ENCODE peak calls at places on chromosomes 3 and 15, in five cellular contexts. One of them, this sample, is unnamed.

GRCh38 chr3:190614466-190615384 is 100.8 kb downstream of the IL1RAP start:
- DNase-seq in H9: no peak
- DNase-seq in neuronal stem cell: no peak
- DNase-seq in mesendoderm: no peak
- DNase-seq in H1: no peak
- DNase-seq in this sample: peak; percentile 18

GRCh38 chr3:144762091-144762490 is 790.5 kb downstream of the DIPK2A start:
- DNase-seq in H9: no peak
- DNase-seq in neuronal stem cell: no peak
- DNase-seq in mesendoderm: no peak
- DNase-seq in H1: no peak
- DNase-seq in this sample: no peak

GRCh38 chr15:42273900-42274692 is 863 bp upstream of the TMEM87A start:
- DNase-seq in H9: peak; percentile 34
- DNase-seq in neuronal stem cell: no peak
- DNase-seq in mesendoderm: no peak
- DNase-seq in H1: no peak
- DNase-seq in this sample: peak; percentile 67

GRCh38 chr3:99515-99914 is 97.0 kb upstream of the CHL1 start:
- DNase-seq in H9: no peak
- DNase-seq in neuronal stem cell: no peak
- DNase-seq in mesendoderm: no peak
- DNase-seq in H1: no peak
- DNase-seq in this sample: no peak

GRCh38 chr3:120332646-120333045 is 16.5 kb downstream of the LRRC58 start:
- DNase-seq in H9: no peak
- DNase-seq in neuronal stem cell: no peak
- DNase-seq in mesendoderm: no peak
- DNase-seq in H1: no peak
- DNase-seq in this sample: no peak

GRCh38 chr3:9248232-9249191 is 934 bp downstream of the SRGAP3 start:
- DNase-seq in H9: peak; percentile 27
- DNase-seq in neuronal stem cell: no peak
- DNase-seq in mesendoderm: peak; percentile 43
- DNase-seq in H1: no peak
- DNase-seq in this sample: no peak

GRCh38 chr15:77592768-77593167 is 39.9 kb downstream of the LINGO1 start:
- DNase-seq in H9: no peak
- DNase-seq in neuronal stem cell: no peak
- DNase-seq in mesendoderm: no peak
- DNase-seq in H1: no peak
- DNase-seq in this sample: no peak

GRCh38 chr3:20648921-20649381 is 462.9 kb upstream of the SGO1 start:
- DNase-seq in H9: no peak
- DNase-seq in neuronal stem cell: no peak
- DNase-seq in mesendoderm: no peak
- DNase-seq in H1: no peak
- DNase-seq in this sample: peak; percentile 33

GRCh38 chr15:45662375-45662774 is 27.5 kb downstream of the SQOR start:
- DNase-seq in H9: peak; percentile 58
- DNase-seq in neuronal stem cell: no peak
- DNase-seq in mesendoderm: peak; percentile 54
- DNase-seq in H1: no peak
- DNase-seq in this sample: no peak

GRCh38 chr15:83285284-83285978 is 967 bp upstream of the BNC1 start:
- DNase-seq in H9: peak; percentile 42
- DNase-seq in neuronal stem cell: no peak
- DNase-seq in mesendoderm: peak; percentile 21
- DNase-seq in H1: no peak
- DNase-seq in this sample: no peak

GRCh38 chr15:67761343-67761742 is 64.0 kb upstream of the SKOR1 start:
- DNase-seq in H9: no peak
- DNase-seq in neuronal stem cell: no peak
- DNase-seq in mesendoderm: no peak
- DNase-seq in H1: no peak
- DNase-seq in this sample: no peak

GRCh38 chr3:10974746-10975375 is 17.7 kb upstream of the SLC6A1 start:
- DNase-seq in H9: no peak
- DNase-seq in neuronal stem cell: no peak
- DNase-seq in mesendoderm: no peak
- DNase-seq in H1: no peak
- DNase-seq in this sample: no peak
- H3K79me1 ChIP-seq in H9: no peaks in the 10 kb centered on the region
- H3K79me1 ChIP-seq in neuronal stem cell: no peaks in the 10 kb centered on the region
- H3K79me1 ChIP-seq in mesendoderm: no peaks in the 10 kb centered on the region
- H3K79me1 ChIP-seq in H1: no peaks in the 10 kb centered on the region
- H3K79me1 ChIP-seq in this sample: no peaks in the 10 kb centered on the region

GRCh38 chr15:64905941-64906340 is 5.8 kb upstream of the ANKDD1A start:
- DNase-seq in H9: no peak
- DNase-seq in neuronal stem cell: no peak
- DNase-seq in mesendoderm: no peak
- DNase-seq in H1: no peak
- DNase-seq in this sample: no peak

GRCh38 chr15:64906402-64906801 is 5.3 kb upstream of the ANKDD1A start:
- DNase-seq in H9: no peak
- DNase-seq in neuronal stem cell: no peak
- DNase-seq in mesendoderm: no peak
- DNase-seq in H1: no peak
- DNase-seq in this sample: no peak

GRCh38 chr15:64904189-64904588 is 7.5 kb upstream of the ANKDD1A start:
- DNase-seq in H9: no peak
- DNase-seq in neuronal stem cell: no peak
- DNase-seq in mesendoderm: no peak
- DNase-seq in H1: no peak
- DNase-seq in this sample: no peak

GRCh38 chr15:64903331-64903950 is 8.3 kb upstream of the ANKDD1A start:
- DNase-seq in H9: no peak
- DNase-seq in neuronal stem cell: no peak
- DNase-seq in mesendoderm: no peak
- DNase-seq in H1: no peak
- DNase-seq in this sample: no peak

DNA sequence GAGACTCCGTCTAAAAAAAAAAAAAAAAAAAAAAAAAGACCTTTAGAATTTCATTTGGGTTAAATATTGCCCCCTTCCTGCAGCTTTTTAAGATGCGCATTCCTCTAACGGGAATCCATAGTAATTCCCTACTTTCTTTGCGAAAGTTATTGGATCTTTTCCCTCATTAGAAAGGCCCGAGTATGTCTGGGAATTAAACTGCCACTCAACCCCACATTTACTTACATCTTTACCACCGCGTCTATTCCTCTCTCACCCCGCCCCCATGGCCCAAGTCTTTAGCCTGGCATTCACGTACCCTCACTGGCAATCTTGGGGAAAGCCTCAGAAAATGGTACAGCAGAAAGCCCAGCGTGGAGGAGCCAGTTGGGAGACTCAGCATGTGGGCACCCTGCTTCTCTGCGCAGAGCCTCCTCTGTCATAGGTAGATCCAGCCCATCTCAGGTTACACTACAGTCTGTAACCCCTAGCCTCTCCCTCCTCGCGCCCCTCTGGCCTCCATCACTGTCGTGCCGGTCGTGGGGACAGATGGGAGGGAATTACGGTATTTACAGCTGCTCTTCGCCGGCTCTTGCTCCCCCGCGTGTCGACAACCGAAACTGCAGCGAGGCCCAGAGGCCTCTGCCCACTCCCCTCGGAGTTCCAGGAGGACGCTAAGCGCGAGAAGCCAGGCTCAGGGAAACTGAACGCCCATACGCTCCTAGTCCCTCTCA is 6.4 kb upstream of the ANKDD1A start:
- DNase-seq in H9: peak; percentile 98
- DNase-seq in neuronal stem cell: peak; percentile 67
- DNase-seq in mesendoderm: peak; percentile 99
- DNase-seq in H1: peak; percentile 93
- DNase-seq in this sample: peak; percentile 60
- H3K79me1 ChIP-seq in H9: no peaks in the 10 kb centered on the region
- H3K79me1 ChIP-seq in neuronal stem cell: no peaks in the 10 kb centered on the region
- H3K79me1 ChIP-seq in mesendoderm: no peaks in the 10 kb centered on the region
- H3K79me1 ChIP-seq in H1: no peaks in the 10 kb centered on the region
- H3K79me1 ChIP-seq in this sample: peaks cover 5% of the 10 kb centered on the region

DNA sequence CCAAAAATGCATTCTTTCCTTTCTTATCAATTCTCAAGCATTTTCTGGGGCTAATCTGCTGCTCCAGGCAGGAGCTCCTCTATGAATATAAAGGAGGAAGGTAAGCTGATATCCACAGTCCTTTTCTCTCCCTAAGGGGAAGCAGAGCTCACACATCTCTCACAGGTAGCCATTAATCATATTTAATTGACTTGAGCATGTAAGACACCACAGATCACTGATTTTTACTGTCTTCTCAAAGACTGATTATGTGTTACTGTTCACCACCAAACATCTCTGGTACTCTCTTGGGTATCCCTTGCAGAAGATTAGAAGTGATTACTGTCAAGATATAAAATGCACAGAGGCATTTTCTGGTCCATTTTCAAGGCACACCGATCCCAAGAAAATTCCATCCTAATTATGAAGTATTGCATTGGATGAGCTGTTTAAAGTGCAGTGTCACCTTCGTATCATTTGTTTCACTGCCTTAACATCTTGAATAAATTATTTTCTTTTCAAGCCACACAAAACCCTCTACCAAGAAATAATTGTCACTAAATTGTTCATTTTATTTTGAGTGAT is 100.7 kb downstream of the ARPP21 start:
- DNase-seq in H9: no peak
- DNase-seq in neuronal stem cell: no peak
- DNase-seq in mesendoderm: peak; percentile 60
- DNase-seq in H1: no peak
- DNase-seq in this sample: no peak
- H3K79me1 ChIP-seq in H9: no peaks in the 10 kb centered on the region
- H3K79me1 ChIP-seq in neuronal stem cell: no peaks in the 10 kb centered on the region
- H3K79me1 ChIP-seq in mesendoderm: no peaks in the 10 kb centered on the region
- H3K79me1 ChIP-seq in H1: no peaks in the 10 kb centered on the region
- H3K79me1 ChIP-seq in this sample: no peaks in the 10 kb centered on the region

DNA sequence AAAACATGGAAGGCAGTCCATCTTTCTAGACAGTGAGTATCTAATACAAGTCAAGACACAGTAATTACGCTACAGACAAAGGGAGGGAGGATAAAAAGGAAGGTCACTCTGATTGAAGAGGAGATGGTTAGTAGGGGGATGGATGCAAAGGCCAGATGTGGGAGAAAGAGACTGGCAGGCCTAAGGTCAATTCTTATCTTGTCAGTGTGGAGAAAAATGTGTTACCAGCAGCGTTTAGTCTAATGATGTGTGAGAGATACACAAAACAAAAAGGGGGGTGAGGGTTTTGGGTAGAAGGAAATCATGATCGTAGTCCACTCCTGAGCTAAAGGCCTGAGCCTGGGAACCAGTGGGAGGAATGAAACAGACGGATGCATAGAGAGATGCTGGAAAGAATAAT is 46.7 kb downstream of the RFTN1 start:
- DNase-seq in H9: no peak
- DNase-seq in neuronal stem cell: no peak
- DNase-seq in mesendoderm: no peak
- DNase-seq in H1: no peak
- DNase-seq in this sample: no peak
- H3K79me1 ChIP-seq in H9: no peaks in the 10 kb centered on the region
- H3K79me1 ChIP-seq in neuronal stem cell: no peaks in the 10 kb centered on the region
- H3K79me1 ChIP-seq in mesendoderm: no peaks in the 10 kb centered on the region
- H3K79me1 ChIP-seq in H1: no peaks in the 10 kb centered on the region
- H3K79me1 ChIP-seq in this sample: peaks cover 77% of the 10 kb centered on the region